ENCODE peak calls at places on chromosomes 12 and 14, in four cellular contexts. One of them, this sample, is unnamed.

GRCh38 chr12:79373896-79374499 is 316.8 kb downstream of the PAWR start:
- DNase-seq in IMR-90: peak
- DNase-seq in K562: peak
- DNase-seq in GM12878: no peak
- DNase-seq in this sample: peak

GRCh38 chr12:94941440-94941862 is 62.0 kb downstream of the NDUFA12 start:
- DNase-seq in IMR-90: peak
- DNase-seq in K562: no peak
- DNase-seq in GM12878: no peak
- DNase-seq in this sample: peak

GRCh38 chr12:53775478-53776145 is 23.8 kb upstream of the CISTR start:
- DNase-seq in IMR-90: no peak
- DNase-seq in K562: no peak
- DNase-seq in GM12878: no peak
- DNase-seq in this sample: peak

GRCh38 chr14:47435331-47435965 is 240.0 kb downstream of the MDGA2 start:
- DNase-seq in IMR-90: no peak
- DNase-seq in K562: no peak
- DNase-seq in GM12878: no peak
- DNase-seq in this sample: no peak

GRCh38 chr12:5022465-5023061 is 21.1 kb upstream of the KCNA5 start:
- DNase-seq in IMR-90: peak
- DNase-seq in K562: peak
- DNase-seq in GM12878: no peak
- DNase-seq in this sample: peak

GRCh38 chr12:9065607-9065856 is 50.2 kb downstream of the A2M start:
- DNase-seq in IMR-90: no peak
- DNase-seq in K562: no peak
- DNase-seq in GM12878: no peak
- DNase-seq in this sample: no peak

GRCh38 chr12:63792333-63792732 is 12.6 kb downstream of the RXYLT1 start:
- DNase-seq in IMR-90: no peak
- DNase-seq in K562: no peak
- DNase-seq in GM12878: no peak
- DNase-seq in this sample: no peak

GRCh38 chr14:71322660-71323250 is 415.5 kb downstream of the PCNX1 start:
- DNase-seq in IMR-90: peak
- DNase-seq in K562: peak
- DNase-seq in GM12878: peak
- DNase-seq in this sample: peak

GRCh38 chr14:100022772-100023451 is 42.3 kb upstream of the EVL start:
- DNase-seq in IMR-90: peak
- DNase-seq in K562: peak
- DNase-seq in GM12878: no peak
- DNase-seq in this sample: no peak

GRCh38 chr14:77866932-77867331 is 67.0 kb downstream of the ADCK1 start:
- DNase-seq in IMR-90: no peak
- DNase-seq in K562: no peak
- DNase-seq in GM12878: no peak
- DNase-seq in this sample: no peak

GRCh38 chr14:28375295-28375694 is 391.3 kb upstream of the FOXG1 start:
- DNase-seq in IMR-90: no peak
- DNase-seq in K562: no peak
- DNase-seq in GM12878: no peak
- DNase-seq in this sample: peak

GRCh38 chr12:102167821-102168605 is 29.6 kb downstream of the PMCH start:
- DNase-seq in IMR-90: peak
- DNase-seq in K562: no peak
- DNase-seq in GM12878: peak
- DNase-seq in this sample: peak

GRCh38 chr14:90381011-90381790 is 15.6 kb upstream of the CALM1 start:
- DNase-seq in IMR-90: no peak
- DNase-seq in K562: peak
- DNase-seq in GM12878: no peak
- DNase-seq in this sample: no peak

GRCh38 chr12:7460375-7461259 is 16.7 kb upstream of the CD163L1 start:
- DNase-seq in IMR-90: peak
- DNase-seq in K562: peak
- DNase-seq in GM12878: no peak
- DNase-seq in this sample: peak

GRCh38 chr12:63916561-63917476 is 72.3 kb downstream of the SRGAP1 start:
- DNase-seq in IMR-90: peak
- DNase-seq in K562: no peak
- DNase-seq in GM12878: no peak
- DNase-seq in this sample: peak

GRCh38 chr14:65961004-65961403 is 525.2 kb upstream of the CCDC196 start:
- DNase-seq in IMR-90: peak
- DNase-seq in K562: peak
- DNase-seq in GM12878: no peak
- DNase-seq in this sample: peak

GRCh38 chr14:70658899-70659298 is 17.2 kb downstream of the TTC9 start:
- DNase-seq in IMR-90: no peak
- DNase-seq in K562: no peak
- DNase-seq in GM12878: no peak
- DNase-seq in this sample: no peak

GRCh38 chr12:50558970-50559369 is 54.2 kb downstream of the DIP2B start:
- DNase-seq in IMR-90: no peak
- DNase-seq in K562: no peak
- DNase-seq in GM12878: no peak
- DNase-seq in this sample: no peak

GRCh38 chr14:22200977-22201605 is 387.9 kb downstream of the DAD1 start:
- DNase-seq in IMR-90: peak
- DNase-seq in K562: peak
- DNase-seq in GM12878: peak
- DNase-seq in this sample: peak

GRCh38 chr12:24380122-24380521 is 430.7 kb upstream of the SOX5 start:
- DNase-seq in IMR-90: peak
- DNase-seq in K562: no peak
- DNase-seq in GM12878: no peak
- DNase-seq in this sample: no peak

GRCh38 chr14:92471919-92472318 is 41.7 kb upstream of the RIN3 start:
- DNase-seq in IMR-90: peak
- DNase-seq in K562: no peak
- DNase-seq in GM12878: no peak
- DNase-seq in this sample: peak

GRCh38 chr14:78638926-78639325 is 468.8 kb downstream of the NRXN3 start:
- DNase-seq in IMR-90: no peak
- DNase-seq in K562: no peak
- DNase-seq in GM12878: no peak
- DNase-seq in this sample: no peak

GRCh38 chr12:32690927-32691326 is 11.8 kb downstream of the DNM1L start:
- DNase-seq in IMR-90: no peak
- DNase-seq in K562: no peak
- DNase-seq in GM12878: no peak
- DNase-seq in this sample: no peak

GRCh38 chr14:98582276-98582675 is 689.7 kb downstream of the BCL11B start:
- DNase-seq in IMR-90: no peak
- DNase-seq in K562: no peak
- DNase-seq in GM12878: no peak
- DNase-seq in this sample: no peak

GRCh38 chr12:127957001-127957660 is 309.8 kb upstream of the TMEM132C start:
- DNase-seq in IMR-90: no peak
- DNase-seq in K562: no peak
- DNase-seq in GM12878: no peak
- DNase-seq in this sample: no peak

GRCh38 chr12:70876952-70877351 is 43.6 kb downstream of the PTPRR start:
- DNase-seq in IMR-90: peak
- DNase-seq in K562: no peak
- DNase-seq in GM12878: no peak
- DNase-seq in this sample: no peak

GRCh38 chr14:34032720-34033119 is 81.8 kb upstream of the EGLN3 start:
- DNase-seq in IMR-90: no peak
- DNase-seq in K562: no peak
- DNase-seq in GM12878: no peak
- DNase-seq in this sample: no peak

GRCh38 chr12:104886418-104887401 is 71.4 kb downstream of the SLC41A2 start:
- DNase-seq in IMR-90: peak
- DNase-seq in K562: no peak
- DNase-seq in GM12878: no peak
- DNase-seq in this sample: peak

GRCh38 chr14:90608281-90608680 is 207.9 kb downstream of the TTC7B start:
- DNase-seq in IMR-90: no peak
- DNase-seq in K562: no peak
- DNase-seq in GM12878: no peak
- DNase-seq in this sample: no peak

GRCh38 chr14:81161088-81161487 is 59.7 kb downstream of the GTF2A1 start:
- DNase-seq in IMR-90: no peak
- DNase-seq in K562: no peak
- DNase-seq in GM12878: no peak
- DNase-seq in this sample: no peak

GRCh38 chr14:61643546-61643945 is 51.8 kb upstream of the HIF1A start:
- DNase-seq in IMR-90: peak
- DNase-seq in K562: no peak
- DNase-seq in GM12878: no peak
- DNase-seq in this sample: no peak

GRCh38 chr14:88935083-88935482 is 110.6 kb downstream of the TTC8 start:
- DNase-seq in IMR-90: no peak
- DNase-seq in K562: no peak
- DNase-seq in GM12878: no peak
- DNase-seq in this sample: no peak

GRCh38 chr14:65981192-65981843 is 504.9 kb upstream of the CCDC196 start:
- DNase-seq in IMR-90: no peak
- DNase-seq in K562: no peak
- DNase-seq in GM12878: no peak
- DNase-seq in this sample: no peak

GRCh38 chr14:29865299-29865698 is 62.3 kb downstream of the PRKD1 start:
- DNase-seq in IMR-90: no peak
- DNase-seq in K562: no peak
- DNase-seq in GM12878: no peak
- DNase-seq in this sample: no peak

DNA sequence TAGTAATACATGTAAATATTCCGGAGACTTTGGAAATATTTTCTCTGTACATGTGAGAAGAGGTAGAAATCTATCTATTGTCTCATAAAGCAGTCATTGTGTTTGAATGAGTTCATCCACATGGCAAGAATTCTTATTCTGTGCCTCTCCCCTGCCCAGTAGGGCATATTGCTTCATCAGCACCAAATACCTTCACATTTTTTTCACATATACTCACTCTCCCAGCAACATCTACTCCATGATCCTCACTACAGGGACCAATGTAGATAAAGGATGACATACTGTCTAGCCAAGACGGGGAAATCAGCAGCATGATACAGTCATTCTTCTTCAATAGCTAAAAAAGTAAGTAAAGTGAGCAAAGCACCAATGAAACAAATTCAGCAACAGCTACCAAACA is 1.3 kb upstream of the TAS2R14 start:
- DNase-seq in IMR-90: peak
- DNase-seq in K562: no peak
- DNase-seq in GM12878: no peak
- DNase-seq in this sample: no peak
- TF ChIP-seq FOS in IMR-90: peak
- TF ChIP-seq FOS in K562: no peak
- TF ChIP-seq FOS in GM12878: no peak
- TF ChIP-seq FOS in this sample: no peak

GRCh38 chr12:132506730-132507538 is 17.0 kb downstream of the FBRSL1 start:
- DNase-seq in IMR-90: peak
- DNase-seq in K562: peak
- DNase-seq in GM12878: no peak
- DNase-seq in this sample: peak
- H3K9ac ChIP-seq in IMR-90: peak
- H3K9ac ChIP-seq in K562: no peak
- H3K9ac ChIP-seq in GM12878: no peak
- H3K9ac ChIP-seq in this sample: peak

GRCh38 chr14:73465833-73466532 is 7.6 kb upstream of the NUMB start:
- DNase-seq in IMR-90: peak
- DNase-seq in K562: no peak
- DNase-seq in GM12878: no peak
- DNase-seq in this sample: peak

GRCh38 chr14:73462078-73462715 is 3.9 kb upstream of the NUMB start:
- DNase-seq in IMR-90: peak
- DNase-seq in K562: peak
- DNase-seq in GM12878: no peak
- DNase-seq in this sample: peak

GRCh38 chr14:73461478-73462077 is 3.2 kb upstream of the NUMB start:
- DNase-seq in IMR-90: no peak
- DNase-seq in K562: peak
- DNase-seq in GM12878: no peak
- DNase-seq in this sample: peak

GRCh38 chr14:73462815-73463214 is 4.5 kb upstream of the NUMB start:
- DNase-seq in IMR-90: no peak
- DNase-seq in K562: peak
- DNase-seq in GM12878: no peak
- DNase-seq in this sample: peak

DNA sequence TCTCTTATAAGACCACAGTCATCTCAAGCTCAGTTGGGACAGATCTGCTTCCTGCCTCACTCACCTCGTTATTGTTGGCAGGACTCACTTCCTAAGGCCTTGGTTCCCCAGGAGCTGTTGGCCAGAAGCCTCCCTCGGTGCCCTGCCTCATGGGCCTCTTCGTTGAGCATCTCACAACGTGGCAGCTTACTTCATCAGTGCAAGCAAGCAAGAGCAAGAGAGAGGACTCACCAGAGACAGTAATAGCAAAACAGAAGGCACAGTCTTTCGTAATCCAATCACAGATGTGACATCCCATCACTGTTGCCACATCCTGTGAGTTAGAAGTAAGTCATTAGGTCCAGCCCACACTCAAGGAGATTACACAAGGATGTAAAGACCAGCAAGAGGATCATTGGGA is 5.1 kb upstream of the NUMB start:
- DNase-seq in IMR-90: peak
- DNase-seq in K562: peak
- DNase-seq in GM12878: no peak
- DNase-seq in this sample: peak
- H3K4me3 ChIP-seq in IMR-90: peak
- H3K4me3 ChIP-seq in K562: no peak
- H3K4me3 ChIP-seq in GM12878: no peak
- H3K4me3 ChIP-seq in this sample: no peak

DNA sequence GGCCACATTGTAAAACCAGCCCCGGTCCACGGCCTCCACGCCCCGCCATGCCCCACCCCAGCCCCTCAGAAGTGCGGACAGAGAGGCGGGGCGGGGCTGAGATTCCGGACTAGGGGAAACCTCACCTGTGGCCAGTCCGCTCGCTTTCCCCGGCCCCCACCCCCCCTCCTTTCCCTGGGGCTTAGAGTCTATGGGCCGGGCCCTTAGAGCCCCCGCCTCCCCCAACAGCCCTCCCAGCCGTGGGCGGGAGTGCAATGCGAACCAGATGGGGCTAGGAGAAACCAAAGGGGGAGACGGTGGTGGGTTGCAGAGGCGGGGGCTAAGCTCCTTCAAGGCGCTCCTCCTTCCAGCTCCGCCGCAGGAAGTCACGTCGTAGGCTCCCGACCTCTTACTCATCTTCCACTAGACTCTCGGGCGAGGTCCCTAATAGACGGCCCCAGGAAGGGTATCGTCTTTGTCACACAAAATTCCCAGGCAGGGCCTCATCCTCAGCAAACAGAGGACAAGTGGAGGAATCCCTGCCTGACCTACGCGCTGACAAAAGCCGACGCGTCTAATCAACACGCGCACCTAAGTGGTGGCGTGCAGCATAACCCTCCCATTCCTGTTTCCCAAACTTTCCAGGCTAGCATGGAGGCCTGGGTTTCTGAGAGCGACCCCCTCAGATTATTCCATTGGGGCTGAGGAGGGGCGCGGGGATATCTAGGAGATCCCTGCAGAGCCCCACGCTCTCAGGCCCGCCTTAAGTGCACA is 1.0 kb upstream of the NAB2 start:
- DNase-seq in IMR-90: peak
- DNase-seq in K562: peak
- DNase-seq in GM12878: peak
- DNase-seq in this sample: peak
- TF ChIP-seq FOS in IMR-90: peak
- TF ChIP-seq FOS in K562: no peak
- TF ChIP-seq FOS in GM12878: no peak
- TF ChIP-seq FOS in this sample: peak

This sample was measured in endothelial cell of umbilical vein.